ENCODE peak calls at places on chromosomes 3 and 15, in six cellular contexts. T is stomach, L is colonic mucosa, D is AG09319, I is astrocyte of the spinal cord, M is neural crest cell. B is an unnamed sample.
A peak's percentile ranks its signal among the peaks of the same experiment; 100 is the strongest.

GRCh38 chr3:61110576-61110975 is 140.7 kb downstream of the FHIT start:
- DNase-seq in T (no peak), L (no peak), D (no peak), I (no peak), M (no peak), B (no peak)

GRCh38 chr3:14461748-14462324 is 59.4 kb downstream of the SLC6A6 start:
- DNase-seq in T (peak; percentile 57), L (peak; percentile 56), D (no peak), I (peak; percentile 73), M (peak; percentile 28), B (no peak)

GRCh38 chr3:157436583-157437300 is at the start of gene PTX3:
- DNase-seq in T (no peak), L (peak; percentile 30), D (peak; percentile 75), I (peak; percentile 90), M (peak; percentile 30), B (no peak)

GRCh38 chr3:14517601-14518431 is 22.3 kb downstream of the GRIP2 start:
- DNase-seq in T (no peak), L (no peak), D (no peak), I (no peak), M (no peak), B (no peak)

GRCh38 chr3:185316740-185317407 is 46.1 kb upstream of the MAP3K13 start:
- DNase-seq in T (no peak), L (no peak), D (no peak), I (no peak), M (no peak), B (no peak)

GRCh38 chr3:194481103-194481502 is 5.7 kb downstream of the ATP13A3 start:
- DNase-seq in T (no peak), L (no peak), D (peak; percentile 50), I (peak; percentile 68), M (no peak), B (no peak)

GRCh38 chr3:71710906-71711494 is 14.2 kb downstream of the EIF4E3 start:
- DNase-seq in T (no peak), L (no peak), D (peak; percentile 25), I (peak; percentile 57), M (no peak), B (no peak)

GRCh38 chr3:60588806-60589205 is 662.4 kb downstream of the FHIT start:
- DNase-seq in T (no peak), L (no peak), D (no peak), I (peak; percentile 61), M (no peak), B (no peak)

GRCh38 chr3:45992133-45992729 is 3.4 kb downstream of the FYCO1 start:
- DNase-seq in T (no peak), L (no peak), D (no peak), I (no peak), M (no peak), B (no peak)

GRCh38 chr15:62079594-62079993 is 12.8 kb downstream of the C2CD4A start:
- DNase-seq in T (no peak), L (no peak), D (no peak), I (no peak), M (no peak), B (no peak)

GRCh38 chr15:80967991-80968510 is 21.6 kb downstream of the MESD start:
- DNase-seq in T (no peak), L (no peak), D (no peak), I (no peak), M (no peak), B (no peak)

DNA sequence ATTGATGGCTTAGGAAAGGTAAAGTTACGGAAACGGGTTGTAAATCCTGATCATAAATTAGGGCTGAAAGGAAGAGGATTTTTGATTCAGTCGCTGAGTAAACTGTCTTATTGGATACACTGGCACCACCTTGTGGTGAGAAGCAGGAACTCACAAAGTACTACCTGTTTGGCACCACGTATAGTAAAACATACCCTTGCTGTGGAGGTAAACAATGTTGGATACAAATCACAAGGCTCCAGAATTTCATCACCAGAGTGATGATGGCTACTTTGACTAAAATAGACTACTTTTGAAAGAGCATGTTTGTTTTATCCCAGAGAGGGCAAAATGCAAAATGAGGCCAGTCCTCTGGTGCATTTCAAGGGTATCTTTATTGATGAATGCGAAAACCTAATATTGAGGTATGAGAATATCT is 216.9 kb downstream of the IGSF11 start:
- DNase-seq in T (peak; percentile 51), L (peak; percentile 33), D (peak; percentile 25), I (peak; percentile 54), M (peak; percentile 38), B (no peak)
- TF ChIP-seq CTCF in T (peak; percentile 65), L (peak; percentile 64), D (peak; percentile 77), I (peak; percentile 81), M (peak; percentile 94), B (peak; percentile 87)

GRCh38 chr3:112908252-112908651 is 61.6 kb upstream of the CD200R1L start:
- DNase-seq in T (no peak), L (no peak), D (no peak), I (no peak), M (no peak), B (no peak)
- TF ChIP-seq CTCF in T (no peak), L (no peak), D (no peak), I (no peak), M (no peak), B (no peak)

GRCh38 chr3:111727843-111728565 is 131.1 kb upstream of the PHLDB2 start:
- DNase-seq in T (no peak), L (no peak), D (no peak), I (no peak), M (no peak), B (no peak)
- TF ChIP-seq CTCF in T (no peak), L (no peak), D (no peak), I (no peak), M (no peak), B (no peak)

DNA sequence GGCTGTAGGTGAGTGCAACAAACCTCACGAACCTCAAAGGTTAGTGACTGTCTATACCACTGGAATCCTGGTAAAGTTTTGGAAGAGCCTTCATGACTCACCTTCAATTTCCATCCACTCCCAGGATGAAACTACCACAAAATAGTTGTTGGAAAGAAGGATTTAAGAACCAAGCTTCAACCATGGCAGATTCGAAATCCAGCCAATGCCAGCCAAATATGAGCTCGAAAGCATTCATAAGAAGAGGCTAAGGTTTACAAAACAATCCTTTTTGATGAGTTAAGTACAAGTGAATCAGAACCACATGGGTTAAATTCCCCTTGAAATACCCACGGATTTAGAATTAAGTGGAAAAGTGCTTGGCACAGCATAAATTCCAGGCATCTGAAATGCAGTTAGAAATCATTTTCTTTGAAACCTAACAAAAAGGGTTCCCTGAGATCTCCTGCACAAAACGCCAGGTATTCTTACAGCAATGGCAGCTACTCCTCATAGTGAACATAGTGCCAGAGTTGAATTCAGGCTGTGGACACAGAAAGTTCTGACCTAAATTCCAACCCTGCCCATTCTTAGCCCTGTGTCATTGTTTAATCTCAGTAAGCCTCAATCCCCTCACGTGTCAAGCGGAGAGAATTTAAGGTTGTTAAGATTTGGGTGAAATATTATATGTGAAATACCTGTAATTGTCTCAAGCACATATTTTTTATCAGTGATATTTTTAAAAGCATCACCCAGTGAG is 89.2 kb downstream of the FBN1 start:
- DNase-seq in T (no peak), L (no peak), D (no peak), I (peak; percentile 36), M (no peak), B (no peak)
- TF ChIP-seq CTCF in T (no peak), L (no peak), D (no peak), I (no peak), M (no peak), B (no peak)

DNA sequence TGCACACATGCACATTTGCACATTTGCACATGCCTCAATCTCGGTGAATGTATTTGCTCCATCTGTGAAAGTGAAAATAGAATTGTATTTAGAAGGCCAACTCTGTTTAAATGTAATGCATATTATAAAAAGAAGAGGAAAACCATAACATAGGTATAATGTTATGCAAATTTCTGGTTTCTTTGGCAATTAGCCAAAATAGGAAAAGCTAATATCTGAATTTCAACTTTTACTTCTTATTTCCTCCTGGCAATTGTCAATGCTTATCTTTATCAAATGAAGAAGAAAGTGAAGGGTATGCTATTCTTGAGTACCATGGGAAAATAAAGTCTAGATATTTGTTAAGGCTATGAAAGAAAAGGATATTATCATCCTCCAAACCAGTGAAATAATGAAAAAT is 76.7 kb upstream of the SLC2A2 start:
- DNase-seq in T (no peak), L (no peak), D (no peak), I (no peak), M (no peak), B (no peak)
- TF ChIP-seq CTCF in T (no peak), L (no peak), D (no peak), I (no peak), M (no peak), B (no peak)

GRCh38 chr3:188370081-188370830 is 216.3 kb downstream of the LPP start:
- DNase-seq in T (no peak), L (no peak), D (no peak), I (no peak), M (no peak), B (no peak)
- TF ChIP-seq CTCF in T (no peak), L (no peak), D (no peak), I (no peak), M (no peak), B (no peak)

GRCh38 chr15:48061588-48061987 is 59.2 kb upstream of the SLC24A5 start:
- DNase-seq in T (no peak), L (no peak), D (no peak), I (no peak), M (no peak), B (no peak)
- TF ChIP-seq CTCF in T (no peak), L (no peak), D (no peak), I (no peak), M (no peak), B (no peak)

GRCh38 chr3:11154953-11155325 is 646 bp downstream of the HRH1 start:
- DNase-seq in T (no peak), L (no peak), D (no peak), I (peak; percentile 48), M (no peak), B (no peak)

GRCh38 chr3:11145888-11146287 is 8.4 kb upstream of the HRH1 start:
- DNase-seq in T (no peak), L (no peak), D (peak; percentile 67), I (peak; percentile 94), M (no peak), B (no peak)

GRCh38 chr3:11146771-11147363 is 7.4 kb upstream of the HRH1 start:
- DNase-seq in T (no peak), L (no peak), D (no peak), I (no peak), M (no peak), B (no peak)

GRCh38 chr3:11154036-11154952 is at the start of gene HRH1:
- DNase-seq in T (no peak), L (peak; percentile 21), D (no peak), I (peak; percentile 40), M (no peak), B (no peak)

DNA sequence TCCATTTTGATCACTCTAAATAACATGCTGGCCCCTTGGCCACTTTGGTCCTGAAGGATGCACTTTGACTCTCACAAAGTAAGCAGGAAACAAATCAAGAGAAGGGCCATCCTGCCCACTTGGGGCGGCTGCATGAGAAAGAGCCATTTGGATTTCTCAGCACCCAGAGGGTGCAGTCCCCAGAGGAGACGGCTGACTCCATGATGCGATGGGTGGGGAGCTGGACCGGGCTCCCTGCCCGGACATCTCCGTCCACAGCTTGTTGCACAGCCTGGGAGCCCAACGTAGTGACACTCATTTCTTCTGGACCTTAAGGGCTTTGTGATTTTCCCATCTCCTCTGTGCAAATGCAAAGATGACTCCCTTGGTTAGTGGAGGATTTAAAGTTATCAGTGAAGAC is 4.0 kb upstream of the HRH1 start:
- DNase-seq in T (no peak), L (no peak), D (no peak), I (no peak), M (no peak), B (no peak)
- TF ChIP-seq CTCF in T (no peak), L (no peak), D (no peak), I (no peak), M (no peak), B (no peak)